ENCODE peak calls at places on chromosome 5, in six cellular contexts. One of them, this sample, is unnamed.

GRCh38 chr5:61293873-61294272 is 38.2 kb upstream of the ZSWIM6 start:
- DNase-seq in AG10803: no peak
- DNase-seq in GOT3: no peak
- DNase-seq in neural crest cell: no peak
- DNase-seq in HS-27A: no peak
- DNase-seq in GM13976: no peak
- DNase-seq in this sample: no peak

GRCh38 chr5:83718195-83718825 is 2.3 kb downstream of the HAPLN1 start:
- DNase-seq in AG10803: peak
- DNase-seq in GOT3: no peak
- DNase-seq in neural crest cell: peak
- DNase-seq in HS-27A: no peak
- DNase-seq in GM13976: peak
- DNase-seq in this sample: peak

GRCh38 chr5:56112526-56113121 is 117.9 kb upstream of the IL6ST start:
- DNase-seq in AG10803: peak
- DNase-seq in GOT3: no peak
- DNase-seq in neural crest cell: no peak
- DNase-seq in HS-27A: no peak
- DNase-seq in GM13976: no peak
- DNase-seq in this sample: no peak

GRCh38 chr5:67085616-67086015 is 111.0 kb downstream of the CD180 start:
- DNase-seq in AG10803: no peak
- DNase-seq in GOT3: no peak
- DNase-seq in neural crest cell: no peak
- DNase-seq in HS-27A: no peak
- DNase-seq in GM13976: no peak
- DNase-seq in this sample: no peak

GRCh38 chr5:113757508-113757907 is 244.0 kb downstream of the YTHDC2 start:
- DNase-seq in AG10803: no peak
- DNase-seq in GOT3: no peak
- DNase-seq in neural crest cell: no peak
- DNase-seq in HS-27A: no peak
- DNase-seq in GM13976: no peak
- DNase-seq in this sample: no peak

GRCh38 chr5:168317521-168318147 is 26.2 kb downstream of the WWC1 start:
- DNase-seq in AG10803: peak
- DNase-seq in GOT3: no peak
- DNase-seq in neural crest cell: no peak
- DNase-seq in HS-27A: peak
- DNase-seq in GM13976: no peak
- DNase-seq in this sample: no peak

GRCh38 chr5:172765766-172766286 is 5.2 kb downstream of the DUSP1 start:
- DNase-seq in AG10803: no peak
- DNase-seq in GOT3: peak
- DNase-seq in neural crest cell: no peak
- DNase-seq in HS-27A: no peak
- DNase-seq in GM13976: no peak
- DNase-seq in this sample: no peak

GRCh38 chr5:56737002-56737621 is 78.2 kb upstream of the MAP3K1 start:
- DNase-seq in AG10803: peak
- DNase-seq in GOT3: peak
- DNase-seq in neural crest cell: no peak
- DNase-seq in HS-27A: no peak
- DNase-seq in GM13976: no peak
- DNase-seq in this sample: no peak

GRCh38 chr5:174176511-174176910 is 131.0 kb downstream of the NSG2 start:
- DNase-seq in AG10803: no peak
- DNase-seq in GOT3: no peak
- DNase-seq in neural crest cell: no peak
- DNase-seq in HS-27A: no peak
- DNase-seq in GM13976: no peak
- DNase-seq in this sample: no peak

GRCh38 chr5:72209515-72210115 is 102.3 kb downstream of the MAP1B start:
- DNase-seq in AG10803: peak
- DNase-seq in GOT3: no peak
- DNase-seq in neural crest cell: no peak
- DNase-seq in HS-27A: no peak
- DNase-seq in GM13976: no peak
- DNase-seq in this sample: no peak

GRCh38 chr5:97087138-97087537 is 55.3 kb downstream of the LIX1 start:
- DNase-seq in AG10803: no peak
- DNase-seq in GOT3: no peak
- DNase-seq in neural crest cell: no peak
- DNase-seq in HS-27A: no peak
- DNase-seq in GM13976: no peak
- DNase-seq in this sample: no peak

GRCh38 chr5:177550120-177550519 is 4.2 kb downstream of the FAM193B start:
- DNase-seq in AG10803: no peak
- DNase-seq in GOT3: no peak
- DNase-seq in neural crest cell: no peak
- DNase-seq in HS-27A: no peak
- DNase-seq in GM13976: no peak
- DNase-seq in this sample: no peak

GRCh38 chr5:67639311-67639710 is 442.7 kb upstream of the CD180 start:
- DNase-seq in AG10803: peak
- DNase-seq in GOT3: no peak
- DNase-seq in neural crest cell: no peak
- DNase-seq in HS-27A: no peak
- DNase-seq in GM13976: no peak
- DNase-seq in this sample: no peak

GRCh38 chr5:42268630-42269029 is 154.6 kb upstream of the GHR start:
- DNase-seq in AG10803: peak
- DNase-seq in GOT3: no peak
- DNase-seq in neural crest cell: no peak
- DNase-seq in HS-27A: no peak
- DNase-seq in GM13976: no peak
- DNase-seq in this sample: no peak

GRCh38 chr5:94893404-94894145 is 275.1 kb downstream of the SLF1 start:
- DNase-seq in AG10803: peak
- DNase-seq in GOT3: no peak
- DNase-seq in neural crest cell: no peak
- DNase-seq in HS-27A: no peak
- DNase-seq in GM13976: no peak
- DNase-seq in this sample: no peak

GRCh38 chr5:129094924-129095797 is 612 bp downstream of the ISOC1 start:
- DNase-seq in AG10803: peak
- DNase-seq in GOT3: no peak
- DNase-seq in neural crest cell: peak
- DNase-seq in HS-27A: no peak
- DNase-seq in GM13976: peak
- DNase-seq in this sample: peak

GRCh38 chr5:41835625-41836024 is 34.6 kb downstream of the OXCT1 start:
- DNase-seq in AG10803: peak
- DNase-seq in GOT3: peak
- DNase-seq in neural crest cell: peak
- DNase-seq in HS-27A: peak
- DNase-seq in GM13976: no peak
- DNase-seq in this sample: no peak

GRCh38 chr5:3606121-3606831 is 10.6 kb downstream of the IRX1 start:
- DNase-seq in AG10803: no peak
- DNase-seq in GOT3: no peak
- DNase-seq in neural crest cell: no peak
- DNase-seq in HS-27A: no peak
- DNase-seq in GM13976: no peak
- DNase-seq in this sample: no peak

GRCh38 chr5:78803386-78803785 is 154.8 kb upstream of the LHFPL2 start:
- DNase-seq in AG10803: peak
- DNase-seq in GOT3: no peak
- DNase-seq in neural crest cell: no peak
- DNase-seq in HS-27A: no peak
- DNase-seq in GM13976: no peak
- DNase-seq in this sample: no peak

GRCh38 chr5:175718401-175719108 is 60.7 kb downstream of the HRH2 start:
- DNase-seq in AG10803: no peak
- DNase-seq in GOT3: no peak
- DNase-seq in neural crest cell: peak
- DNase-seq in HS-27A: no peak
- DNase-seq in GM13976: no peak
- DNase-seq in this sample: no peak

GRCh38 chr5:59380350-59380951 is 513.1 kb downstream of the PDE4D start:
- DNase-seq in AG10803: peak
- DNase-seq in GOT3: no peak
- DNase-seq in neural crest cell: no peak
- DNase-seq in HS-27A: peak
- DNase-seq in GM13976: peak
- DNase-seq in this sample: peak

GRCh38 chr5:135050244-135050767 is 16.3 kb upstream of the PITX1 start:
- DNase-seq in AG10803: no peak
- DNase-seq in GOT3: no peak
- DNase-seq in neural crest cell: no peak
- DNase-seq in HS-27A: no peak
- DNase-seq in GM13976: no peak
- DNase-seq in this sample: no peak

GRCh38 chr5:69213513-69214215 is 21.0 kb upstream of the CDK7 start:
- DNase-seq in AG10803: peak
- DNase-seq in GOT3: no peak
- DNase-seq in neural crest cell: no peak
- DNase-seq in HS-27A: no peak
- DNase-seq in GM13976: no peak
- DNase-seq in this sample: no peak

GRCh38 chr5:179313849-179314521 is 31.3 kb downstream of the ADAMTS2 start:
- DNase-seq in AG10803: peak
- DNase-seq in GOT3: peak
- DNase-seq in neural crest cell: no peak
- DNase-seq in HS-27A: no peak
- DNase-seq in GM13976: no peak
- DNase-seq in this sample: no peak

GRCh38 chr5:154829589-154830218 is 20.7 kb downstream of the FAXDC2 start:
- DNase-seq in AG10803: no peak
- DNase-seq in GOT3: no peak
- DNase-seq in neural crest cell: no peak
- DNase-seq in HS-27A: no peak
- DNase-seq in GM13976: no peak
- DNase-seq in this sample: no peak

GRCh38 chr5:58318468-58318867 is 141.4 kb downstream of the PLK2 start:
- DNase-seq in AG10803: peak
- DNase-seq in GOT3: no peak
- DNase-seq in neural crest cell: no peak
- DNase-seq in HS-27A: no peak
- DNase-seq in GM13976: no peak
- DNase-seq in this sample: no peak

GRCh38 chr5:27234916-27235315 is 196.5 kb upstream of the CDH9 start:
- DNase-seq in AG10803: no peak
- DNase-seq in GOT3: no peak
- DNase-seq in neural crest cell: no peak
- DNase-seq in HS-27A: no peak
- DNase-seq in GM13976: no peak
- DNase-seq in this sample: no peak

GRCh38 chr5:73280821-73281746 is 108.1 kb downstream of the TMEM174 start:
- DNase-seq in AG10803: peak
- DNase-seq in GOT3: no peak
- DNase-seq in neural crest cell: no peak
- DNase-seq in HS-27A: peak
- DNase-seq in GM13976: no peak
- DNase-seq in this sample: no peak

GRCh38 chr5:5332287-5332686 is 90.2 kb upstream of the ICE1 start:
- DNase-seq in AG10803: no peak
- DNase-seq in GOT3: no peak
- DNase-seq in neural crest cell: no peak
- DNase-seq in HS-27A: no peak
- DNase-seq in GM13976: no peak
- DNase-seq in this sample: no peak

GRCh38 chr5:91030521-91031395 is 352.4 kb downstream of the ARRDC3 start:
- DNase-seq in AG10803: no peak
- DNase-seq in GOT3: no peak
- DNase-seq in neural crest cell: no peak
- DNase-seq in HS-27A: no peak
- DNase-seq in GM13976: no peak
- DNase-seq in this sample: no peak

GRCh38 chr5:19058216-19058615 is 929.8 kb downstream of the CDH18 start:
- DNase-seq in AG10803: no peak
- DNase-seq in GOT3: no peak
- DNase-seq in neural crest cell: no peak
- DNase-seq in HS-27A: no peak
- DNase-seq in GM13976: no peak
- DNase-seq in this sample: no peak

GRCh38 chr5:157740211-157740610 is 3.3 kb upstream of the LSM11 start:
- DNase-seq in AG10803: no peak
- DNase-seq in GOT3: no peak
- DNase-seq in neural crest cell: no peak
- DNase-seq in HS-27A: no peak
- DNase-seq in GM13976: peak
- DNase-seq in this sample: peak

GRCh38 chr5:151123897-151124751 is 33.5 kb downstream of the ANXA6 start:
- DNase-seq in AG10803: peak
- DNase-seq in GOT3: no peak
- DNase-seq in neural crest cell: no peak
- DNase-seq in HS-27A: no peak
- DNase-seq in GM13976: peak
- DNase-seq in this sample: peak

GRCh38 chr5:119398713-119399492 is 43.1 kb downstream of the TNFAIP8 start:
- DNase-seq in AG10803: peak
- DNase-seq in GOT3: no peak
- DNase-seq in neural crest cell: no peak
- DNase-seq in HS-27A: no peak
- DNase-seq in GM13976: no peak
- DNase-seq in this sample: no peak

GRCh38 chr5:149060325-149060724 is 2.5 kb downstream of the SH3TC2 start:
- DNase-seq in AG10803: peak
- DNase-seq in GOT3: no peak
- DNase-seq in neural crest cell: no peak
- DNase-seq in HS-27A: no peak
- DNase-seq in GM13976: no peak
- DNase-seq in this sample: no peak

GRCh38 chr5:157442989-157443619 is 16.9 kb upstream of the NIPAL4 start:
- DNase-seq in AG10803: peak
- DNase-seq in GOT3: no peak
- DNase-seq in neural crest cell: no peak
- DNase-seq in HS-27A: no peak
- DNase-seq in GM13976: no peak
- DNase-seq in this sample: no peak

GRCh38 chr5:179319741-179320281 is 25.4 kb downstream of the ADAMTS2 start:
- DNase-seq in AG10803: peak
- DNase-seq in GOT3: no peak
- DNase-seq in neural crest cell: no peak
- DNase-seq in HS-27A: no peak
- DNase-seq in GM13976: no peak
- DNase-seq in this sample: no peak

GRCh38 chr5:155943516-155944407 is 383.2 kb upstream of the SGCD start:
- DNase-seq in AG10803: peak
- DNase-seq in GOT3: no peak
- DNase-seq in neural crest cell: peak
- DNase-seq in HS-27A: no peak
- DNase-seq in GM13976: peak
- DNase-seq in this sample: peak

GRCh38 chr5:113693621-113694130 is 180.2 kb downstream of the YTHDC2 start:
- DNase-seq in AG10803: no peak
- DNase-seq in GOT3: no peak
- DNase-seq in neural crest cell: no peak
- DNase-seq in HS-27A: no peak
- DNase-seq in GM13976: no peak
- DNase-seq in this sample: no peak